ENCODE peak calls at places on chromosomes 7 and 10, in five cellular contexts. P is AG04449; Z is suprapubic skin; G is CD4-positive, alpha-beta T cell; V is spleen. L is an unnamed sample.

GRCh38 chr7:132393789-132394261 is 182.4 kb downstream of the PLXNA4 start:
- DNase-seq in G (no peak), V (peak), Z (peak), P (no peak), L (peak)

GRCh38 chr10:88336316-88336715 is 246.8 kb downstream of the RNLS start:
- DNase-seq in Z (no peak), V (no peak), G (no peak), P (no peak), L (no peak)

GRCh38 chr10:69721690-69722310 is 79.9 kb upstream of the COL13A1 start:
- DNase-seq in P (no peak), V (no peak), Z (no peak), G (no peak), L (no peak)

GRCh38 chr7:99001482-99002145 is 123.3 kb downstream of the TRRAP start:
- DNase-seq in P (no peak), Z (peak), V (no peak), G (no peak), L (peak)

GRCh38 chr7:90857595-90857994 is 261.5 kb downstream of the CDK14 start:
- DNase-seq in V (no peak), G (no peak), P (no peak), Z (no peak), L (no peak)

GRCh38 chr10:99235469-99235871 is at the start of gene HPSE2:
- DNase-seq in Z (no peak), P (no peak), G (no peak), V (no peak), L (no peak)

GRCh38 chr7:66921918-66922486 is 977 bp downstream of the TMEM248 start:
- DNase-seq in P (no peak), G (peak), Z (no peak), V (no peak), L (no peak)

GRCh38 chr7:44891372-44891771 is 6.0 kb upstream of the PURB start:
- DNase-seq in G (peak), Z (no peak), P (no peak), V (no peak), L (no peak)

GRCh38 chr7:156578578-156578940 is 62.0 kb upstream of the RNF32 start:
- DNase-seq in Z (no peak), V (no peak), G (no peak), P (no peak), L (no peak)

GRCh38 chr7:156579566-156579965 is 61.0 kb upstream of the RNF32 start:
- DNase-seq in G (no peak), Z (no peak), V (no peak), P (no peak), L (no peak)

GRCh38 chr7:156577645-156578577 is 62.7 kb upstream of the RNF32 start:
- DNase-seq in G (no peak), Z (no peak), V (no peak), P (no peak), L (no peak)

GRCh38 chr7:156580036-156580435 is 60.5 kb upstream of the RNF32 start:
- DNase-seq in V (no peak), P (no peak), Z (no peak), G (no peak), L (no peak)

DNA sequence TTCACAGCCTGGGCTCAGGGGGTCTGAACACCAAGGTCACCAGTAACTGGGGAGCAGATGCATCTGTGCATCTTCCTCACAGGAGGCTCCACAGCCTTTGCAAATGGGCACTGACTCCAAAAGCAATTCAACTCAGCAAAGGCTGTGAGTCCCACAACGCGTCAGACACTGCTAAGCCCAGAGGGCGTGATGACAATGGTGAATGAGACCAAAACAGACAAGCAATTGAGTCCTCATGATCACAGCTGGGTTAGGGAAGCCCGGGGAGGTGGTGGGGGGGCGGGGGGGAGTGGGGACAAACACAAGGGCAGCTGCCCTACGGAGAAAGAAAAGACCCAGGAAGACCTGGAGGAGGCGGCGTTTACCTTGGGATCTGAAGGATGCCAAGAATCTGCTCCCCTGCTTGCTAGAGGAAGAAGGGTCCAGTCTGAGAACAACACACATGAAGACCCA is 61.6 kb upstream of the RNF32 start:
- DNase-seq in Z (no peak), V (no peak), P (no peak), G (no peak), L (no peak)
- TF ChIP-seq CTCF in Z (no peak), V (no peak), P (no peak), G (no peak), L (no peak)

DNA sequence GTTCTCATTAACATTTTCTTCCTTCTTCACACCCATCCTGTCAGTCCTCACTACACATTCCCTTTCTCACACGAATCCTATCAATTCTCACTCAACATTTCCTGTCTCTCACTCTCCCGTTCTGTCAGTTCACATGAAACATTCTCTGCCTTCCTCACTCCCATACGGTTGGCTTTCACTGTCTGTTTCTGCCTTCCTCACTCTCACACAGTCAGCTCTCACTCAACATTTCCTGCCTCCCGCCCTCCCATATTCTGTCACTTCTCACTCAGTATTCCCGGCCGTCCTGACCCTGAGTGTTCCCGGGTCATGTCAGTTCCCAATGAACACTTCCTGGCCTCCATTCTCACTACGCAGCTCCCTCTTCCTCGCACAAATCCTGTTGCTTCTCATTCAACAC is 61.5 kb downstream of the DYNC2I1 start:
- DNase-seq in Z (no peak), G (no peak), P (no peak), V (no peak), L (no peak)
- TF ChIP-seq CTCF in Z (no peak), G (no peak), P (no peak), V (no peak), L (no peak)

GRCh38 chr7:50640779-50641178 is 75.6 kb upstream of the DDC start:
- DNase-seq in G (no peak), V (no peak), Z (no peak), P (no peak), L (no peak)

GRCh38 chr7:50644114-50644513 is 78.9 kb upstream of the DDC start:
- DNase-seq in V (no peak), P (no peak), G (no peak), Z (peak), L (no peak)

GRCh38 chr7:50644586-50644985 is 79.4 kb upstream of the DDC start:
- DNase-seq in G (no peak), V (no peak), Z (peak), P (no peak), L (no peak)

GRCh38 chr7:50640256-50640655 is 75.1 kb upstream of the DDC start:
- DNase-seq in P (no peak), G (no peak), V (no peak), Z (no peak), L (no peak)

DNA sequence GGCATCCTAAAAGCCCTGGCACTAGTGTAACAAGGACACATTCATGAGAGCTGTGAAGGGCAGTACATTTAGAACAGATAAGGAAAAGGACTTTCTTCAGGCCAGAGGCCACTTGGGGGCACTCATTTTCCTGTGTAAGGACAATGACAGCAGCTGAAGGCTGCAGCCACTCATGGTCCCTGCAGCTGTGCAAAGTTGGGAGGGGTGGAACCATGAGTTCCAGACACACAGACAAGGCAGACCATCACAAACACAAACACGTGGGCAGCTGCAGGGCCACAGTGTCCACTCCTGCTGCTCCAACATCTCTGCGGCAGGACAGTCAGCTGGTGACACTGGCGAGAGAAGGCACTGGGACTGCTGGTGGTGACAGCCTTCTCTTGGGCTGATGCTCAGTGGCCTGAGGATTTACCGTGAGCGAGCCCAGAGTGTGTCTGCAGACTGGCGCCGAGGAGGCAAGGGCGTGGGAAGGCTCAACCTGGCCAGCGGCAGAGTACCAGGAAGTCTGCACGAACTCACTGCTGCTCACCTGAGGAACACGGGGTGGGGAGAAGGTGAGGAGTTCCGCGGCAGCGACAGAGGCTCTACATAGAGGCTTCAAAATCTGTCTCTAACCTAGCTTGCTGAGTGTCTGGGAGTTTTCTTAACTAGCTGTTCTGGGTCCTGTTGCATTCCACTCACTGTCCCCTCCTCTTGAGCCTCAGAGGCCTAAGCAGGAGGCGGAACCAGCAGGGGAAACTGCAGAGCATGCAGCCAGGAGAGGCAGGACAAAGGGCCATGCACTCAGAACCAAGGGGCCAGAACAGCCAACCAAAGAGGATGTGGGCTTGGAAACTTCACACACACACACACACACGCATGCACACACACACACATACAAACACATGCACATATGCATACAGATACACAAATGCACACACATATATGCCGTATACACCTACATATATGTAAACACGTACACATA is 76.5 kb upstream of the DDC start:
- DNase-seq in V (no peak), P (no peak), G (no peak), Z (no peak), L (no peak)
- TF ChIP-seq CTCF in V (no peak), P (no peak), G (no peak), Z (no peak), L (no peak)

GRCh38 chr10:108208732-108209131 is 1044.2 kb upstream of the SORCS1 start:
- DNase-seq in P (no peak), Z (no peak), V (no peak), G (no peak), L (no peak)

GRCh38 chr10:108208038-108208437 is 1043.5 kb upstream of the SORCS1 start:
- DNase-seq in Z (no peak), G (no peak), V (no peak), P (no peak), L (no peak)

GRCh38 chr10:108203905-108204527 is 1039.5 kb upstream of the SORCS1 start:
- DNase-seq in P (no peak), V (no peak), Z (no peak), G (no peak), L (no peak)

DNA sequence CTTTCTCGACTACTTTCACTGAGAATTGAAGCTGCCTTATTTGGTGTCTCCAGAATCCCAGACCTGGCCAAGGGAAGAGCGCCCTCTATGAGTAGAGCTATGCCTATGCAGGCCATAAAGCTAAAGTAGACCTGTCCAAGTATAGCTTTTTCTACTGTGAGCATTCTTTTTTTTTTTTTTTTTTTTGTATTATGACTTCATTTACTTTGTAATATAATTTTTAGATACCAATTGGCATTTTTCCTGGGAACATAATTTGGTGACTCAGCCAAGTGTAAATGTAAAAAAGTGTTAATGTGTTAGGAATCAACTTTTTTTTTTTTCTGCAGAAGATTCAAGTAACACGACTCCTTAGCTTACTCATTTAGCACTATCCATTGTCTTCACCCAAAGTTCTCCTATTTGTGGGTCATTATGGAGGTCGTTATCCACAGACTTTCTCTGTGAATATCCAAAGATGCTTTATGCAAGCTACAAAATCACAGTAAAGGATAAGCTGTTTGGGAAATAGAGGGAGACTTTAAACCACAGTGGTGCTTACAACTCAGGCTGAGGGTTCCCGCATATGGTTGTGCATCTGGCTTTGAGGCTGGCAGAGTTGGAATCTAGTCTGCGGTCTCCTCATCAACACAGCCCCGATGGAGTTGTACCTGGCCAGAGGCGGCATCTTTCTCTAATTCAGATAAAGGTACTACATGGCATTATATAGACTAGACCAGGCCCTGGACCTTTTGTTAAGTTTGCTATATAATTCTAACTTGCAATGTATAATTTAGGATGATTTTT is 1040.2 kb upstream of the SORCS1 start:
- DNase-seq in Z (no peak), G (no peak), P (no peak), V (no peak), L (no peak)
- TF ChIP-seq CTCF in Z (no peak), G (no peak), P (peak), V (peak), L (peak)

L was measured in epithelial cell of proximal tubule.